ENCODE peak calls at places on chromosomes 16 and 17, in five cellular contexts. Z is endodermal cell, L is psoas muscle, Y is mucosa of descending colon, U is IMR-90. S is an unnamed sample.

GRCh38 chr16:959232-960040 is 11.3 kb downstream of the LMF1 start:
- DNase-seq in Z (no peak), L (no peak), Y (no peak), U (no peak), S (no peak)

GRCh38 chr16:75491876-75492275 is 3.4 kb downstream of the CHST6 start:
- DNase-seq in Z (peak), L (no peak), Y (no peak), U (no peak), S (no peak)

GRCh38 chr16:30641378-30641982 is 9.3 kb upstream of the PRR14 start:
- DNase-seq in Z (no peak), L (no peak), Y (no peak), U (no peak), S (no peak)

GRCh38 chr16:89064606-89065444 is 28.8 kb upstream of the ACSF3 start:
- DNase-seq in Z (no peak), L (no peak), Y (no peak), U (no peak), S (no peak)

GRCh38 chr16:53111078-53111776 is 56.4 kb downstream of the CHD9 start:
- DNase-seq in Z (no peak), L (no peak), Y (no peak), U (peak), S (peak)

GRCh38 chr16:55955845-55956244 is 80.7 kb upstream of the CES5A start:
- DNase-seq in Z (no peak), L (peak), Y (no peak), U (no peak), S (no peak)

GRCh38 chr16:28884045-28884444 is 5.8 kb downstream of the ATP2A1 start:
- DNase-seq in Z (no peak), L (no peak), Y (no peak), U (no peak), S (no peak)

GRCh38 chr17:44078412-44078811 is 7.9 kb downstream of the G6PC3 start:
- DNase-seq in Z (peak), L (no peak), Y (no peak), U (no peak), S (no peak)

GRCh38 chr17:20988001-20988641 is 54.7 kb downstream of the USP22 start:
- DNase-seq in Z (peak), L (no peak), Y (no peak), U (no peak), S (no peak)

GRCh38 chr16:21253470-21253869 is 20.0 kb downstream of the ANKS4B start:
- DNase-seq in Z (no peak), L (no peak), Y (no peak), U (no peak), S (no peak)

GRCh38 chr17:68835061-68835460 is 120.1 kb downstream of the ABCA8 start:
- DNase-seq in Z (no peak), L (no peak), Y (no peak), U (peak), S (peak)

GRCh38 chr16:89770367-89770766 is 46.1 kb downstream of the FANCA start:
- DNase-seq in Z (no peak), L (no peak), Y (no peak), U (no peak), S (no peak)

GRCh38 chr17:73155410-73156165 is 9.2 kb upstream of the SSTR2 start:
- DNase-seq in Z (peak), L (no peak), Y (no peak), U (no peak), S (no peak)

GRCh38 chr16:89270666-89271345 is 53.3 kb downstream of the ZNF778 start:
- DNase-seq in Z (peak), L (no peak), Y (peak), U (no peak), S (no peak)

GRCh38 chr17:69489303-69489702 is 74.8 kb downstream of the MAP2K6 start:
- DNase-seq in Z (no peak), L (no peak), Y (no peak), U (no peak), S (no peak)

GRCh38 chr16:86679490-86679889 is 101.1 kb downstream of the FOXL1 start:
- DNase-seq in Z (no peak), L (no peak), Y (no peak), U (no peak), S (no peak)

GRCh38 chr17:75473246-75473645 is 16.8 kb downstream of the TMEM94 start:
- DNase-seq in Z (no peak), L (no peak), Y (peak), U (no peak), S (no peak)

GRCh38 chr16:22216191-22216831 is 10.2 kb downstream of the EEF2K start:
- DNase-seq in Z (no peak), L (no peak), Y (no peak), U (peak), S (peak)

GRCh38 chr16:27323781-27324561 is 10.2 kb downstream of the IL4R start:
- DNase-seq in Z (peak), L (no peak), Y (no peak), U (no peak), S (no peak)

GRCh38 chr17:82217120-82217529 is 4.5 kb upstream of the CCDC57 start:
- DNase-seq in Z (no peak), L (no peak), Y (peak), U (no peak), S (peak)

GRCh38 chr17:46777943-46778915 is 40.3 kb downstream of the WNT3 start:
- DNase-seq in Z (peak), L (no peak), Y (no peak), U (no peak), S (no peak)

GRCh38 chr16:72015124-72015523 is 6.6 kb downstream of the DHODH start:
- DNase-seq in Z (no peak), L (no peak), Y (no peak), U (no peak), S (no peak)

GRCh38 chr16:87707097-87707496 is 58.7 kb downstream of the KLHDC4 start:
- DNase-seq in Z (peak), L (no peak), Y (no peak), U (no peak), S (no peak)
- TF ChIP-seq CTCF in Z (peak), L (no peak), Y (no peak), U (no peak), S (no peak)

GRCh38 chr17:16915752-16916556 is 56.0 kb downstream of the TNFRSF13B start:
- DNase-seq in Z (peak), L (no peak), Y (no peak), U (peak), S (peak)
- TF ChIP-seq CTCF in Z (peak), L (peak), Y (no peak), U (peak), S (peak)

GRCh38 chr16:48287239-48287638 is 39.9 kb upstream of the ABCC11 start:
- DNase-seq in Z (no peak), L (no peak), Y (no peak), U (no peak), S (no peak)

GRCh38 chr16:48282636-48283263 is 35.4 kb upstream of the ABCC11 start:
- DNase-seq in Z (no peak), L (no peak), Y (no peak), U (no peak), S (peak)

GRCh38 chr16:48279199-48279598 is 31.9 kb upstream of the ABCC11 start:
- DNase-seq in Z (no peak), L (no peak), Y (no peak), U (no peak), S (no peak)

DNA sequence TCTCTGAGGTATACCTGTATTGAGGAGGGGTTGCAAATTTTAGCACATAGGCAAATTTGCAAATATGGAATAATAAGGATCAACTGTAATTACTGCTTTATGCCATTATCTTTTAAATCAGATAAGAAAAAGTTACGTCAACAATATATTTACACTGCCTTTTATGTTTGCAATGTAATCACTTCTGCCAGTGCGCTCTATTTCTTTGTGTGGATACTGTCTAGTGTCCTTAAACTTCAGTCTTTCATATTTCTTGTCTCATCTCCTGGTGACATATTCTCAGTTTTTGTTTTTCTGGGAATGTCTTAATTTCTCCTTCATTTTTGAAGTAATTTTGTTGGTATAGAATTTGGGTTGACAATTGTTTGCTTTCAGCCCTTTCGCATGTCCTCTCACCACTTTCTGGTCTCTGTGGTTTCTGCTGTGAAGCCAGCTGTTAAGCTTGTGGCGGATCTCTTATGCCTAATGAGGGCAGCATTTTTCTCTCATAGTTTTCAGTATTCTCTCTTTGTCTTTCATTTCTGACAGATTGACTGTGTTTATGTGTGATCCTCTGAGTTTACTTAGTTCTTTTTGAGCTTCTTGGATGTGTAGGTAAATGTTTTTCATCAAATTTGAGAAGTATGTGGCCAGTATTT is 37.6 kb upstream of the ABCC11 start:
- DNase-seq in Z (no peak), L (no peak), Y (no peak), U (no peak), S (no peak)
- TF ChIP-seq CTCF in Z (no peak), L (no peak), Y (no peak), U (no peak), S (no peak)

GRCh38 chr16:35746963-35747657 is 2287.7 kb downstream of the TP53TG3F start:
- DNase-seq in Z (no peak), L (no peak), Y (no peak), U (no peak), S (no peak)

GRCh38 chr16:35744716-35745115 is 2285.3 kb downstream of the TP53TG3F start:
- DNase-seq in Z (no peak), L (no peak), Y (no peak), U (no peak), S (no peak)

GRCh38 chr16:35745191-35745590 is 2285.8 kb downstream of the TP53TG3F start:
- DNase-seq in Z (no peak), L (no peak), Y (no peak), U (no peak), S (no peak)

GRCh38 chr16:35746281-35746962 is 2287.0 kb downstream of the TP53TG3F start:
- DNase-seq in Z (no peak), L (no peak), Y (peak), U (no peak), S (no peak)

DNA sequence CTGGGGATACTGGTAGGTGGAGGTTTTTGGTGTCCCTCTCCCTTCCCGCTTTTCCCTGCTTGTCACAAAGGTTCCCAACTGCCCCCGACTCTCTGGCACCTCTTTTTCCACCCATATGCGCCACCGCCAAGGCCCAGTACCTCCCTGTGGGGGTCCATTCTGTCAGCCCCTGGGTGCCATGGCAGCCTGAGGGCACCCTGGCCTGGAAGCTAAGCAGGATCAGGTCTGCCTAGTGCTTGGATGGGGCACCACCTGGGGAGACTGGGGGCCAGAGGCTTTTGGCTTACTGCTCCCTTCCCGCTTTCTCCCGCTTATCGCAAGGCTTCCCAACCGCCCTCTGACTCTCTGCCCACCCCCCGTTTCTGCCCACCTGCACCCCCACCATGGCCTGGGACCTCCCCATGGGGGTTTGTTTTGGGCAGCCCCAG is 2286.4 kb downstream of the TP53TG3F start:
- DNase-seq in Z (no peak), L (no peak), Y (peak), U (no peak), S (no peak)
- TF ChIP-seq CTCF in Z (no peak), L (no peak), Y (no peak), U (no peak), S (no peak)

DNA sequence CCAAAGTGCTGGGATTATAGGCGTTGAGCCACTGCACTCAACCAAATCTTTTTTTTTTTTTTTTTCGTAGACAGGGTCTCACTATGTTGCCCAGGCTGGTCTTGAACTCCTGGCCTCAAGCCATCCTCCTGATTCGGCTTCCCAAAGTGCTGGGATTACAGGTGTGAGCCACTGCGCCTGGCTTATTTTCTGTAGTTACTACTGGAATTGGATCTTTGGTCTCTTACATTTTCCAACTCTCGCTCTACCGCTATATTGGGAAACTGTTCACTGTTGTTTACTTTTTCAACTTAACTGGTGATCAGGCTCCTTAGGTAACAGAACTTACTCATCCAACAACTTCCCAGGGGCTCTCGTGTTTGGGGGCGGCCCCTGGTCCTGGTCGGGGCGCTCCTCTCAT is 14.1 kb downstream of the ZNF200 start:
- DNase-seq in Z (no peak), L (no peak), Y (no peak), U (no peak), S (no peak)
- TF ChIP-seq CTCF in Z (no peak), L (no peak), Y (no peak), U (no peak), S (no peak)

GRCh38 chr16:2770057-2770780 is 6.9 kb downstream of the ELOB start:
- DNase-seq in Z (peak), L (no peak), Y (no peak), U (no peak), S (no peak)
- TF ChIP-seq CTCF in Z (peak), L (no peak), Y (no peak), U (no peak), S (peak)

GRCh38 chr16:78770353-78771091 is 671.1 kb downstream of the WWOX start:
- DNase-seq in Z (peak), L (peak), Y (peak), U (no peak), S (peak)

GRCh38 chr16:78768723-78769122 is 669.3 kb downstream of the WWOX start:
- DNase-seq in Z (no peak), L (no peak), Y (no peak), U (no peak), S (no peak)

GRCh38 chr16:78763821-78764440 is 664.5 kb downstream of the WWOX start:
- DNase-seq in Z (no peak), L (no peak), Y (no peak), U (no peak), S (no peak)

GRCh38 chr16:78764478-78764877 is 665.0 kb downstream of the WWOX start:
- DNase-seq in Z (no peak), L (no peak), Y (no peak), U (no peak), S (no peak)

DNA sequence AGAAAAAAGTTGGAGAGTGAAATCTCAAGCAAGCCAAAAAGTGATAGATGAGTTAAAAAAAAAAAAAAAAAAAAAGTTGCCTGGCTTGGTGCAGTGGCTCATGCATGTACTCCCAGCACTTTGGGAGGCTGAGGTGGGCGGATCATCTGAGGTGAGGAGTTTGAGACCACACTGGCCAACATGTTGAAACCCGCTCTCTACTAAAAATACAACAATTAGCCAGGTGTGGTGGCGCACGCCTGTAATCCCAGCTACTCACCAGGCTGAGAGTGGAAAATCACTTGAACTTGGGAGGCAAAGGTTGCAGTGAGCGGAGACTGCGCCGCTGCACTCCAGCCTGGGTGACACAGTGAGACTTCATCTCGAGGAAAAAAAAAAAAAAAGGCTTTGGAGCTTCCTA is 668.8 kb downstream of the WWOX start:
- DNase-seq in Z (no peak), L (no peak), Y (no peak), U (no peak), S (no peak)
- TF ChIP-seq CTCF in Z (no peak), L (no peak), Y (no peak), U (no peak), S (no peak)

GRCh38 chr17:3815122-3815521 is 14.1 kb upstream of the ITGAE start:
- DNase-seq in Z (no peak), L (no peak), Y (no peak), U (no peak), S (no peak)

GRCh38 chr17:3817851-3818605 is 17.0 kb upstream of the ITGAE start:
- DNase-seq in Z (no peak), L (no peak), Y (no peak), U (no peak), S (no peak)

GRCh38 chr17:3813171-3813570 is 12.2 kb upstream of the ITGAE start:
- DNase-seq in Z (no peak), L (no peak), Y (no peak), U (no peak), S (no peak)

GRCh38 chr17:3814361-3814760 is 13.4 kb upstream of the ITGAE start:
- DNase-seq in Z (no peak), L (no peak), Y (no peak), U (no peak), S (no peak)

GRCh38 chr17:3815925-3816324 is 14.9 kb upstream of the ITGAE start:
- DNase-seq in Z (no peak), L (no peak), Y (no peak), U (no peak), S (no peak)
- TF ChIP-seq CTCF in Z (peak), L (no peak), Y (no peak), U (no peak), S (no peak)